ENCODE peak calls at places on chromosomes 5 and 9, in eight cellular contexts. W, N, J, B, F, L, Z and M are unnamed samples.

GRCh38 chr9:136328011-136328621 is 777 bp downstream of the GPSM1 start:
- DNase-seq in Z (peak), J (no peak), F (no peak), B (no peak), W (no peak), L (no peak), N (no peak), M (peak)

GRCh38 chr9:120480707-120481106 is 99.3 kb downstream of the CDK5RAP2 start:
- DNase-seq in N (no peak), W (no peak), B (no peak), L (no peak), F (no peak), J (no peak), Z (peak), M (no peak)

GRCh38 chr5:173812811-173813550 is 75.2 kb upstream of the CPEB4 start:
- DNase-seq in Z (peak), B (no peak), J (no peak), W (no peak), L (no peak), N (no peak), F (no peak), M (no peak)

GRCh38 chr5:120152472-120152871 is 311.6 kb upstream of the PRR16 start:
- DNase-seq in B (no peak), J (peak), N (no peak), W (no peak), L (peak), Z (peak), F (peak), M (no peak)

GRCh38 chr9:72554221-72554641 is 32.8 kb downstream of the TMC1 start:
- DNase-seq in F (peak), B (no peak), Z (no peak), L (no peak), W (no peak), N (no peak), J (no peak), M (no peak)

GRCh38 chr5:141876628-141877477 is 1.4 kb downstream of the PCDH1 start:
- DNase-seq in F (no peak), N (no peak), Z (peak), L (no peak), J (no peak), B (no peak), W (no peak), M (peak)

GRCh38 chr9:137138701-137139467 is at the start of gene GRIN1:
- DNase-seq in N (no peak), Z (no peak), L (no peak), J (no peak), B (no peak), F (no peak), W (no peak), M (peak)

GRCh38 chr5:134127376-134127861 is 12.9 kb downstream of the TCF7 start:
- DNase-seq in W (no peak), N (no peak), L (no peak), J (no peak), B (peak), Z (peak), F (no peak), M (peak)

GRCh38 chr5:91151947-91152346 is 231.2 kb downstream of the ARRDC3 start:
- DNase-seq in N (no peak), W (no peak), Z (peak), L (peak), B (no peak), J (peak), F (no peak), M (peak)

GRCh38 chr9:129064499-129064908 is 16.4 kb upstream of the DOLPP1 start:
- DNase-seq in W (no peak), B (no peak), L (no peak), J (peak), N (no peak), F (no peak), Z (no peak), M (no peak)

GRCh38 chr9:72326643-72327042 is 38.4 kb downstream of the ZFAND5 start:
- DNase-seq in N (no peak), Z (no peak), J (peak), L (no peak), W (no peak), B (no peak), F (no peak), M (no peak)

GRCh38 chr5:108481355-108481931 is 99.5 kb upstream of the FBXL17 start:
- DNase-seq in N (no peak), B (no peak), L (no peak), F (no peak), J (peak), W (no peak), Z (peak), M (no peak)

GRCh38 chr9:104743377-104743985 is 4.0 kb upstream of the NIPSNAP3A start:
- DNase-seq in J (peak), B (no peak), L (no peak), N (no peak), F (peak), W (no peak), Z (peak), M (no peak)

GRCh38 chr5:112253478-112254250 is 165.4 kb downstream of the EPB41L4A start:
- DNase-seq in L (peak), J (no peak), B (no peak), Z (peak), F (peak), N (no peak), W (no peak), M (no peak)

GRCh38 chr5:96117863-96118651 is 156.4 kb upstream of the ELL2 start:
- DNase-seq in B (no peak), Z (peak), W (no peak), N (no peak), J (no peak), L (no peak), F (no peak), M (no peak)

GRCh38 chr9:30075451-30076199 is 2308.8 kb upstream of the ACO1 start:
- DNase-seq in L (no peak), N (no peak), B (peak), J (peak), Z (peak), W (no peak), F (no peak), M (no peak)

GRCh38 chr5:131405674-131406073 is 141.8 kb downstream of the CDC42SE2 start:
- DNase-seq in B (no peak), N (no peak), F (no peak), W (no peak), L (no peak), Z (no peak), J (no peak), M (no peak)

GRCh38 chr5:54959673-54960418 is 25.5 kb downstream of the ESM1 start:
- DNase-seq in W (no peak), L (no peak), B (no peak), F (no peak), N (no peak), Z (peak), J (peak), M (no peak)

GRCh38 chr5:76765249-76765648 is 49.3 kb downstream of the F2R start:
- DNase-seq in B (no peak), W (no peak), L (peak), F (peak), J (no peak), Z (no peak), N (no peak), M (no peak)

GRCh38 chr5:122501087-122501435 is 189.0 kb downstream of the SNCAIP start:
- DNase-seq in J (no peak), Z (no peak), L (no peak), W (no peak), F (no peak), N (no peak), B (no peak), M (no peak)

GRCh38 chr5:24162343-24162742 is 482.4 kb downstream of the CDH10 start:
- DNase-seq in F (no peak), B (no peak), N (no peak), L (no peak), J (no peak), W (no peak), Z (peak), M (no peak)

GRCh38 chr5:158482201-158482600 is 617.5 kb downstream of the EBF1 start:
- DNase-seq in N (no peak), L (no peak), B (no peak), F (no peak), W (no peak), J (no peak), Z (peak), M (no peak)

GRCh38 chr9:33106827-33107621 is 30.6 kb upstream of the SMU1 start:
- DNase-seq in Z (peak), F (peak), W (peak), N (no peak), B (no peak), J (no peak), L (peak), M (peak)

GRCh38 chr9:89482056-89482784 is 15.7 kb downstream of the SEMA4D start:
- DNase-seq in W (no peak), J (no peak), L (no peak), F (no peak), Z (no peak), N (no peak), B (no peak), M (peak)

GRCh38 chr5:95053253-95053652 is 231.6 kb downstream of the MCTP1 start:
- DNase-seq in J (no peak), Z (no peak), B (no peak), N (no peak), W (no peak), L (no peak), F (no peak), M (no peak)

GRCh38 chr5:89269721-89270120 is 386.7 kb upstream of the MEF2C start:
- DNase-seq in B (no peak), L (no peak), W (no peak), F (no peak), Z (no peak), J (no peak), N (no peak), M (no peak)

GRCh38 chr5:149466457-149466972 is 84.7 kb downstream of the CSNK1A1 start:
- DNase-seq in B (no peak), W (no peak), F (no peak), J (peak), L (peak), N (no peak), Z (peak), M (peak)

GRCh38 chr5:129973716-129974426 is 69.6 kb downstream of the CHSY3 start:
- DNase-seq in W (no peak), Z (peak), N (no peak), J (no peak), F (no peak), L (peak), B (no peak), M (no peak)

GRCh38 chr9:22342489-22343217 is 104.0 kb upstream of the DMRTA1 start:
- DNase-seq in J (no peak), B (no peak), L (peak), N (no peak), W (no peak), Z (peak), F (no peak), M (no peak)

GRCh38 chr5:115381911-115382662 is 85.6 kb upstream of the CCDC112 start:
- DNase-seq in N (no peak), L (no peak), F (no peak), Z (no peak), B (no peak), W (no peak), J (no peak), M (no peak)

GRCh38 chr9:124873664-124874063 is 11.7 kb downstream of the ARPC5L start:
- DNase-seq in J (no peak), F (no peak), B (no peak), Z (no peak), L (no peak), N (no peak), W (no peak), M (no peak)

GRCh38 chr9:24879591-24879990 is 333.9 kb upstream of the IZUMO3 start:
- DNase-seq in B (no peak), N (no peak), F (no peak), W (no peak), J (no peak), Z (no peak), L (no peak), M (no peak)

GRCh38 chr9:128102861-128103588 is 24.5 kb downstream of the PTGES2 start:
- DNase-seq in L (no peak), N (no peak), W (no peak), J (no peak), B (no peak), F (no peak), Z (no peak), M (no peak)

GRCh38 chr9:74366111-74366510 is 131.0 kb upstream of the RORB start:
- DNase-seq in B (no peak), J (no peak), F (no peak), L (no peak), N (no peak), Z (no peak), W (no peak), M (no peak)

GRCh38 chr5:1963358-1963757 is 80.6 kb upstream of the IRX4 start:
- DNase-seq in L (no peak), W (no peak), B (no peak), F (no peak), Z (no peak), N (no peak), J (no peak), M (no peak)

GRCh38 chr5:59893061-59893435 is 478 bp downstream of the PDE4D start:
- DNase-seq in J (no peak), Z (no peak), W (no peak), F (no peak), B (no peak), L (no peak), N (no peak), M (peak)
- H3K4me3 ChIP-seq in J (no peak), Z (no peak), W (no peak), F (no peak), B (no peak), L (peak), N (no peak), M (peak)

GRCh38 chr9:8723195-8723594 is 923.6 kb upstream of the DMAC1 start:
- DNase-seq in W (no peak), L (no peak), N (no peak), J (no peak), F (no peak), Z (no peak), B (no peak), M (no peak)

GRCh38 chr9:8726692-8727091 is 927.1 kb upstream of the DMAC1 start:
- DNase-seq in N (no peak), F (no peak), Z (no peak), J (no peak), B (no peak), L (no peak), W (no peak), M (no peak)

GRCh38 chr9:8725635-8726034 is 926.1 kb upstream of the DMAC1 start:
- DNase-seq in N (no peak), B (no peak), J (no peak), Z (no peak), F (no peak), W (no peak), L (no peak), M (no peak)

GRCh38 chr9:8727191-8727590 is 927.6 kb upstream of the DMAC1 start:
- DNase-seq in N (no peak), B (no peak), L (no peak), Z (no peak), W (no peak), F (no peak), J (no peak), M (no peak)

DNA sequence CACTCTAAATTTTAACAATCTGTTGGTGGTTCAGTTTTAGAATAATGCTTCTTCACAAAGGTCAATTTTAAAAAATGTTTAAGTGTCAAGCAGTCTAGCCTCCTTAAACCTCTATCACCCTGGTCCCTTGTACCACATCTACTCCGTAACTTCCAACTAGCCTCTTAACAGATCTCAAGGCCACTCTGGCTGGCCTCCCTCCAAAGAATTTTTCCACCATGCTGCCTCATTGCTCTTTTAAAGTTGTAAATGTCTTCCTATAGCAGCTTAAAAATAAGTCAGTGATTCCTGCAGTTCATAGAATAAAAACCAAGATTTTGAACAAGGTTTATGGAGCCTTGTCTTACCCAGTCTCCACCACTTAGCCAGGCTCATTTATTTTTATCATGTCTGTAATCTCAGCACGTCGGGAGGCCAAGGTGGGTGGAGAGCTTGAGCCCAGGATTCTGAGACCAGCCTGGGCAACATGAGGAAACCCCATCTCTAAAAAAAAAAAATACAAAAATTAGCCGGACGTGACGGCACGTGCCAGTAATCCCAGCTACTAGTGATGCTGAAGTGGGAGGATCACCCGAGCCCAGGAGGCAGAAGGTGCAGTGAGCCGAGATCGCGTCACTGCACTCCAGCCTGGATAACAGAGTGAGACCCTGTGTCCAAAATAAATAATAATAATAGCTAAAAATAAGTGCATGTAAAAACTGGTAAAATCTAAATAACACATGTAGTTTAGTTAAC is 924.9 kb upstream of the DMAC1 start:
- DNase-seq in L (no peak), J (no peak), Z (no peak), F (no peak), W (no peak), B (no peak), N (no peak), M (no peak)
- H3K4me3 ChIP-seq in L (no peak), J (no peak), Z (no peak), F (no peak), W (no peak), B (no peak), N (no peak), M (no peak)

DNA sequence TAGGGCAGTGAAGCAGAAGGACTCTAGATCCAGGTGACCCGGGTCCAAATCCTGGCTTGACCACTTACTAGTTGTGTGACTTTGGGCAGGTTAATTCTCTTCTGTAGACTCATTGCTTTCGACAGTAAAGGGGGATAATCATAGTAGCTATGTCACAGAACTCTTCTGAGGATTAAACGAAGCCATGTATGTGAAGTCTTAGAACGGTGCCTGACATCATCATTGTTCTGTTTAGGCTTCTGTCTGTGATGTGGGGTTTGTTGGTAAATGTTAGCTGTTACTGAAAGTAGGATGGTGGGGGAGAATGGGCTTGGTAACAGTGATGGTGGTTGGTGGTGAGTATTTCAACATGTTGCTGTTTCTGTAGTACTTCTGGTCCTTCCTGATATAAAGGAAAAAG is 73.7 kb downstream of the MAP1B start:
- DNase-seq in W (no peak), Z (no peak), B (no peak), J (no peak), F (no peak), L (no peak), N (no peak), M (no peak)
- H3K4me3 ChIP-seq in W (peak), Z (no peak), B (no peak), J (no peak), F (no peak), L (no peak), N (no peak), M (no peak)

GRCh38 chr9:126406075-126406675 is 79.5 kb downstream of the MVB12B start:
- DNase-seq in L (no peak), J (no peak), F (peak), Z (no peak), N (no peak), B (no peak), W (no peak), M (no peak)

GRCh38 chr9:126403451-126403850 is 76.8 kb downstream of the MVB12B start:
- DNase-seq in N (no peak), Z (no peak), J (no peak), F (no peak), B (no peak), L (no peak), W (no peak), M (no peak)

GRCh38 chr9:126401581-126401980 is 75.0 kb downstream of the MVB12B start:
- DNase-seq in W (no peak), B (no peak), F (no peak), J (no peak), N (no peak), Z (no peak), L (no peak), M (no peak)

GRCh38 chr9:126407125-126407870 is 80.7 kb downstream of the MVB12B start:
- DNase-seq in N (no peak), F (peak), J (no peak), W (no peak), Z (no peak), B (no peak), L (no peak), M (no peak)

DNA sequence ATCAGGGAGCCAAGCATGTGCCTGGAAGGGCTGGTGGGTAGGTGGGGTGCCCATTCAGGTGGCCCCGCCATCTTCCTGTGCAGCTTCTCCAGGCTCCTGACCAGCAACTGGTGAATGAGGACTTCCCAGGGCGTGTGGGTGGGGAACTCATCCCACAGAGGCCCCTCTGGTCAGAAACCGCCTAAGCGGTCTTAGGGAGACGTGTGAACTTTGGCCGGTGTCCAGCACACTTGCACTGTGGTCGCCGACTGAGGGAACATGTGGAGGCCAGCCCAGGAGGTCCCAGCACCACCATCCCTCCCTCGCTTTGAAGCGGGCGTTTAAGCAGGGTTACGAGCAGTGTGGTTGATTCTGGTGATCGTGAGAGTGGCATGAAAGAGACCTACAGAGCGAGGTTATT is 77.8 kb downstream of the MVB12B start:
- DNase-seq in L (no peak), F (no peak), N (no peak), W (no peak), J (no peak), Z (no peak), B (no peak), M (no peak)
- H3K4me3 ChIP-seq in L (no peak), F (no peak), N (no peak), W (no peak), J (no peak), Z (no peak), B (no peak), M (no peak)

DNA sequence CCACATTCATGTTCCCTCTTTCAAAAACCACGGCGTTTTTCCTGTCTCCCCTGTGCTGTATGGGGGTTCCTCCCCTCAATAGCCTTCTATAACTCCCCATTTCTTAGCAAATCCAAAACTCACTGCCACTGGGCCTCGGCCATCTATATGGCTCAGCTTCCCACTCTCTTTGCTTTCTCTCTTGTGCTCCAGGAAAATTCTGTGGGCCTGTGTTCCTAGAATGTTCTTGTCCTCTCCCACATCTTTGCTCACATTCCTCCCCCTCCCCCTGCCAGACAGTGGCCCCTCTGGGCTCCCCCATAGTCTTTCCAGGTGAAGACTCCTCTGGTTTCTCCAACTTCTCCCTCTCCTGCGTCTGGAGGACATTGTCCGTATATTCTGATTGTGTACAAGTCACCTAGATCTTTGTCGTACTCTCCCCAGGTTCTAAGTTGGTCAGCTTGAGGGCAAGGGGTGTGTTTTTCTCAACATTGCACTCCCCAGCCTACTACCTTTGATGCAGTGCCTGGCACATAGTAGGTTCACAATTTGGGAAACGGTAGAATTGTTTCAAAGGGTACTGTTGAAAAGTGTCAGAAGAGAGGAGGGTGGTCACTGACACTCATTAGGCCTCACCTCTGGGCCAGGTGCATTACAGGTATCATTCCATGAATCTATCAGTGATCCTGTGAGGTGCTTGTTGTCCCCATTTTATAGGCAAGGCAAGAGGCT is 3.7 kb upstream of the DUSP1 start:
- DNase-seq in Z (no peak), L (no peak), F (no peak), N (no peak), W (no peak), J (no peak), B (no peak), M (no peak)
- H3K4me3 ChIP-seq in Z (no peak), L (no peak), F (no peak), N (no peak), W (no peak), J (no peak), B (no peak), M (no peak)